ENCODE peak calls at places on chromosomes 5 and 9, in seven cellular contexts. One of them, this sample, is unnamed.

GRCh38 chr5:538801-539468 is 14.7 kb upstream of the SLC9A3 start:
- DNase-seq in ascending aorta: no peak
- DNase-seq in right lobe of liver: peak; percentile 16
- DNase-seq in GM23338: no peak
- DNase-seq in tibial artery: no peak
- DNase-seq in ovary: no peak
- DNase-seq in CD4-positive, CD25-positive, alpha-beta regulatory T cell: no peak
- DNase-seq in this sample: no peak

GRCh38 chr5:175550055-175550660 is 71.8 kb downstream of the SFXN1 start:
- DNase-seq in ascending aorta: peak; percentile 12
- DNase-seq in right lobe of liver: no peak
- DNase-seq in GM23338: no peak
- DNase-seq in tibial artery: no peak
- DNase-seq in ovary: no peak
- DNase-seq in CD4-positive, CD25-positive, alpha-beta regulatory T cell: no peak
- DNase-seq in this sample: no peak

GRCh38 chr5:56161927-56162326 is 71.2 kb downstream of the ANKRD55 start:
- DNase-seq in ascending aorta: peak; percentile 34
- DNase-seq in right lobe of liver: no peak
- DNase-seq in GM23338: no peak
- DNase-seq in tibial artery: no peak
- DNase-seq in ovary: no peak
- DNase-seq in CD4-positive, CD25-positive, alpha-beta regulatory T cell: no peak
- DNase-seq in this sample: no peak

GRCh38 chr9:81689343-81690175 is at the start of gene TLE1:
- DNase-seq in ascending aorta: peak; percentile 100
- DNase-seq in right lobe of liver: peak; percentile 99
- DNase-seq in GM23338: peak; percentile 99
- DNase-seq in tibial artery: peak; percentile 100
- DNase-seq in ovary: peak; percentile 100
- DNase-seq in CD4-positive, CD25-positive, alpha-beta regulatory T cell: peak; percentile 63
- DNase-seq in this sample: peak; percentile 99

GRCh38 chr5:130333089-130333488 is 428.8 kb downstream of the CHSY3 start:
- DNase-seq in ascending aorta: no peak
- DNase-seq in right lobe of liver: no peak
- DNase-seq in GM23338: no peak
- DNase-seq in tibial artery: no peak
- DNase-seq in ovary: no peak
- DNase-seq in CD4-positive, CD25-positive, alpha-beta regulatory T cell: no peak
- DNase-seq in this sample: no peak

GRCh38 chr5:17326600-17327037 is 109.2 kb downstream of the BASP1 start:
- DNase-seq in ascending aorta: no peak
- DNase-seq in right lobe of liver: no peak
- DNase-seq in GM23338: no peak
- DNase-seq in tibial artery: no peak
- DNase-seq in ovary: no peak
- DNase-seq in CD4-positive, CD25-positive, alpha-beta regulatory T cell: no peak
- DNase-seq in this sample: no peak

GRCh38 chr5:93891491-93892480 is 150.4 kb upstream of the POU5F2 start:
- DNase-seq in ascending aorta: no peak
- DNase-seq in right lobe of liver: no peak
- DNase-seq in GM23338: no peak
- DNase-seq in tibial artery: no peak
- DNase-seq in ovary: no peak
- DNase-seq in CD4-positive, CD25-positive, alpha-beta regulatory T cell: no peak
- DNase-seq in this sample: no peak

GRCh38 chr9:38087934-38088925 is 19.2 kb upstream of the SHB start:
- DNase-seq in ascending aorta: peak; percentile 87
- DNase-seq in right lobe of liver: peak; percentile 74
- DNase-seq in GM23338: peak; percentile 72
- DNase-seq in tibial artery: peak; percentile 70
- DNase-seq in ovary: peak; percentile 60
- DNase-seq in CD4-positive, CD25-positive, alpha-beta regulatory T cell: peak; percentile 53
- DNase-seq in this sample: peak; percentile 84

GRCh38 chr5:93454896-93455295 is 126.1 kb downstream of the NR2F1-AS1 start:
- DNase-seq in ascending aorta: no peak
- DNase-seq in right lobe of liver: no peak
- DNase-seq in GM23338: no peak
- DNase-seq in tibial artery: no peak
- DNase-seq in ovary: no peak
- DNase-seq in CD4-positive, CD25-positive, alpha-beta regulatory T cell: no peak
- DNase-seq in this sample: no peak

GRCh38 chr5:38555354-38556114 is 912 bp downstream of the LIFR start:
- DNase-seq in ascending aorta: no peak
- DNase-seq in right lobe of liver: no peak
- DNase-seq in GM23338: peak; percentile 21
- DNase-seq in tibial artery: no peak
- DNase-seq in ovary: no peak
- DNase-seq in CD4-positive, CD25-positive, alpha-beta regulatory T cell: no peak
- DNase-seq in this sample: no peak
- H3K27ac ChIP-seq in ascending aorta: peak overlapping the region; percentile 94
- H3K27ac ChIP-seq in right lobe of liver: peak overlapping the region; percentile 57
- H3K27ac ChIP-seq in GM23338: no peak overlapping the region
- H3K27ac ChIP-seq in tibial artery: peak overlapping the region; percentile 99
- H3K27ac ChIP-seq in ovary: peak overlapping the region; percentile 92
- H3K27ac ChIP-seq in CD4-positive, CD25-positive, alpha-beta regulatory T cell: no peak overlapping the region
- H3K27ac ChIP-seq in this sample: peak overlapping the region; percentile 73

GRCh38 chr5:76470978-76471377 is 67.9 kb downstream of the IQGAP2 start:
- DNase-seq in ascending aorta: no peak
- DNase-seq in right lobe of liver: no peak
- DNase-seq in GM23338: no peak
- DNase-seq in tibial artery: no peak
- DNase-seq in ovary: no peak
- DNase-seq in CD4-positive, CD25-positive, alpha-beta regulatory T cell: no peak
- DNase-seq in this sample: no peak
- H3K4me1 ChIP-seq in ascending aorta: no peaks in the 10 kb centered on the region
- H3K4me1 ChIP-seq in right lobe of liver: no peaks in the 10 kb centered on the region
- H3K4me1 ChIP-seq in GM23338: peaks cover 22% of the 10 kb centered on the region
- H3K4me1 ChIP-seq in tibial artery: no peaks in the 10 kb centered on the region
- H3K4me1 ChIP-seq in ovary: peaks cover 2% of the 10 kb centered on the region
- H3K4me1 ChIP-seq in CD4-positive, CD25-positive, alpha-beta regulatory T cell: peaks cover 62% of the 10 kb centered on the region
- H3K4me1 ChIP-seq in this sample: no peaks in the 10 kb centered on the region

GRCh38 chr9:127197186-127197860 is 67.3 kb upstream of the GARNL3 start:
- DNase-seq in ascending aorta: no peak
- DNase-seq in right lobe of liver: no peak
- DNase-seq in GM23338: no peak
- DNase-seq in tibial artery: no peak
- DNase-seq in ovary: no peak
- DNase-seq in CD4-positive, CD25-positive, alpha-beta regulatory T cell: no peak
- DNase-seq in this sample: peak; percentile 49
- H3K27ac ChIP-seq in ascending aorta: no peak overlapping the region
- H3K27ac ChIP-seq in right lobe of liver: no peak overlapping the region
- H3K27ac ChIP-seq in GM23338: no peak overlapping the region
- H3K27ac ChIP-seq in tibial artery: peak overlapping the region; percentile 1
- H3K27ac ChIP-seq in ovary: peak overlapping the region; percentile 80
- H3K27ac ChIP-seq in CD4-positive, CD25-positive, alpha-beta regulatory T cell: no peak overlapping the region
- H3K27ac ChIP-seq in this sample: peak overlapping the region; percentile 48

DNA sequence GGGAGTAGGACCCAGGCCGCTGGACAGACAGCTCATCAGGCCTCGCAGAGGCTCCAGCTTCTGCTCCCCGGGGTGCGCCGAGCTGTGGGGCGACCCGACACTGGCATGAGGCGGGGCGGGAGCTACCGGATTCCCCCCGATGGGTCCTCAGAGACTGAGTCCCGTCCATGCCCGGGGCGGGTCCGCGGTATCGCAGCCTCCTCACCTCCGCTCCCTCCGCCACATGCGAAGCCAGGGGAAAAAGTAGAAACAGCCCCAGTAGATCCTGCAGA is 2.6 kb upstream of the CCL27 start:
- DNase-seq in ascending aorta: no peak
- DNase-seq in right lobe of liver: no peak
- DNase-seq in GM23338: no peak
- DNase-seq in tibial artery: no peak
- DNase-seq in ovary: no peak
- DNase-seq in CD4-positive, CD25-positive, alpha-beta regulatory T cell: no peak
- DNase-seq in this sample: no peak
- H3K4me1 ChIP-seq in ascending aorta: peaks cover 14% of the 10 kb centered on the region
- H3K4me1 ChIP-seq in right lobe of liver: peaks cover 3% of the 10 kb centered on the region
- H3K4me1 ChIP-seq in GM23338: peaks cover 3% of the 10 kb centered on the region
- H3K4me1 ChIP-seq in tibial artery: no peaks in the 10 kb centered on the region
- H3K4me1 ChIP-seq in ovary: peaks cover 4% of the 10 kb centered on the region
- H3K4me1 ChIP-seq in CD4-positive, CD25-positive, alpha-beta regulatory T cell: peaks cover 37% of the 10 kb centered on the region
- H3K4me1 ChIP-seq in this sample: peaks cover 6% of the 10 kb centered on the region

DNA sequence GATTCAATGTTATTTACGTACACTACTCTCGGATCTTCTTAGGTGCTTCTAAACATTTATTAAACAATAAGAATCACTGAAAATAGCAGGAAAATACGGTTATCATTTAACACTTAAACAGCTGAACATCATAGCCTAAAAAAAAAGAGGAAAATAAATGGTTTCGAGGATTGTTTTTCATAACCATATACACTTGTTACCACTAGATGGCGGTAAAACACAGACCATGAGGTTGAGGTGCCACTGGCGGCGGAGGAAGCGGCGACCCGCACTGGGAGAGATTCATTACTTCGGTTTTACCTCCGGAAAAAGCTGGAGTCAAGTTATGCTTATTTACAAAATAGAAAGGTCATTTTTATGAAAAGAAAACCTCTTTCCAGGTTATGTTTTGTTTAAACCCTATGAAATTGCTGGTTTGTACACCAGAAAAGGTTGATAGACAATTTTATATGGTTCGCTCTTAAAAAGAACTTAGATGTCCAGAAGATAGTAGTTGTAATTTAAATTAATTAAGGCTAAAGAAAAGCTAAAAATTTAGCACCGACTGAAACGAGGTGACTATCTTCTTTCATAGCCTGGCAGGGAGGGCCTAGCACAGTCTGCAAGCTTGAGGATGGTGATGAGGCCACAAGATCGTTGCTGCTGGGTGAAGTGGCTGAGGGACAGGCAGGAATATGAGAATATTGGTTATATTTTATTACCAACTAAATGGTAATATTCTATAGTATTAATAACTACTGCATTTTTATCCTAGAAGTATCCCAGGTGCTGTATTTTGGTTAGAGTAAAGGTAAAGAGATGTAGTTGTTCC is 605.7 kb downstream of the RAB3C start:
- DNase-seq in ascending aorta: peak; percentile 80
- DNase-seq in right lobe of liver: peak; percentile 72
- DNase-seq in GM23338: peak; percentile 88
- DNase-seq in tibial artery: peak; percentile 65
- DNase-seq in ovary: peak; percentile 59
- DNase-seq in CD4-positive, CD25-positive, alpha-beta regulatory T cell: peak; percentile 62
- DNase-seq in this sample: peak; percentile 54
- H3K27ac ChIP-seq in ascending aorta: no peak overlapping the region
- H3K27ac ChIP-seq in right lobe of liver: no peak overlapping the region
- H3K27ac ChIP-seq in GM23338: no peak overlapping the region
- H3K27ac ChIP-seq in tibial artery: peak overlapping the region; percentile 45
- H3K27ac ChIP-seq in ovary: no peak overlapping the region
- H3K27ac ChIP-seq in CD4-positive, CD25-positive, alpha-beta regulatory T cell: no peak overlapping the region
- H3K27ac ChIP-seq in this sample: no peak overlapping the region

GRCh38 chr5:144368556-144368955 is 197.9 kb downstream of the KCTD16 start:
- DNase-seq in ascending aorta: no peak
- DNase-seq in right lobe of liver: no peak
- DNase-seq in GM23338: no peak
- DNase-seq in tibial artery: no peak
- DNase-seq in ovary: no peak
- DNase-seq in CD4-positive, CD25-positive, alpha-beta regulatory T cell: no peak
- DNase-seq in this sample: no peak

GRCh38 chr5:144369001-144369400 is 198.3 kb downstream of the KCTD16 start:
- DNase-seq in ascending aorta: no peak
- DNase-seq in right lobe of liver: no peak
- DNase-seq in GM23338: no peak
- DNase-seq in tibial artery: no peak
- DNase-seq in ovary: no peak
- DNase-seq in CD4-positive, CD25-positive, alpha-beta regulatory T cell: no peak
- DNase-seq in this sample: no peak

GRCh38 chr5:144374637-144375036 is 204.0 kb downstream of the KCTD16 start:
- DNase-seq in ascending aorta: no peak
- DNase-seq in right lobe of liver: no peak
- DNase-seq in GM23338: no peak
- DNase-seq in tibial artery: no peak
- DNase-seq in ovary: no peak
- DNase-seq in CD4-positive, CD25-positive, alpha-beta regulatory T cell: no peak
- DNase-seq in this sample: no peak

DNA sequence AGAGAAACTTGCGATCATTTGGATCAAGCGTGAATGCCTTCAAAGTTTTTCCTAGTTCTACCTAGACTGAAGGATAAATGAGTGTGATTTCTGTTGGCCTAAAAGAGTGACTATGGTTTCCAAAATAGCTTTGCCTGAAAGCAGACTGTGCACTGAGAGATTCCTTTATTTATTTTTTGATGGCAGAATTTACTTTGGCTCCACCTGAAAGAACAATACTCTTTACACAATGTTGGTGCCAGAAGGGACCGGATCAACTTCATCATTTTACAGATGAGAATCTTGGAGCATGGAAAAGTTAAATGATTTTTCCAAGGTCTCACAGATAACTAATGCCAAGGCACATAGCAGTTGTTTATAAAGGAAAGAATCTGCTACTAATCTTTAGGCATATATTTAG is 199.6 kb downstream of the KCTD16 start:
- DNase-seq in ascending aorta: no peak
- DNase-seq in right lobe of liver: no peak
- DNase-seq in GM23338: no peak
- DNase-seq in tibial artery: no peak
- DNase-seq in ovary: no peak
- DNase-seq in CD4-positive, CD25-positive, alpha-beta regulatory T cell: no peak
- DNase-seq in this sample: no peak
- H3K4me1 ChIP-seq in ascending aorta: no peaks in the 10 kb centered on the region
- H3K4me1 ChIP-seq in right lobe of liver: no peaks in the 10 kb centered on the region
- H3K4me1 ChIP-seq in GM23338: peaks cover 4% of the 10 kb centered on the region
- H3K4me1 ChIP-seq in tibial artery: no peaks in the 10 kb centered on the region
- H3K4me1 ChIP-seq in ovary: no peaks in the 10 kb centered on the region
- H3K4me1 ChIP-seq in CD4-positive, CD25-positive, alpha-beta regulatory T cell: no peaks in the 10 kb centered on the region
- H3K4me1 ChIP-seq in this sample: peaks cover 5% of the 10 kb centered on the region

DNA sequence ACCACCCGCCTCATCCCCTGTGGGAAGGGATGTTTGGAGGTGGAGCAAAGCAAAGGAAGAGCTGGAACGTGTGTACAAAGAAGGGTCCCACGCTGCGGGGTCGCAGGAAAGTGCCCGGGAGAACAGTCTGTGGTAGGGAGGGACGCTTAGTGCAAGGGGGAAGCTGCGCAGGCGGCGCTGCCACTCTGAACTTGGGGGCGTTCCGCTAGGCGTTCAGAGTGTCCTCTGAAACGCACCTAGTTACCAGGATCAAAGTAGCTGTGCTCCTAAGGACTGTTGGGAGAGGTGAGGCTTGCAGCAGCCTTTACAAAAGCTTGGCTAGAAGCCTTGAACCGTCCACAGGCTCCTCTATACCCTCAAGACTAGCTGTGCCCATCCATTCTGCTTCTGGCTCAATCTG is 29.3 kb upstream of the PDE8B start:
- DNase-seq in ascending aorta: no peak
- DNase-seq in right lobe of liver: no peak
- DNase-seq in GM23338: peak; percentile 58
- DNase-seq in tibial artery: no peak
- DNase-seq in ovary: no peak
- DNase-seq in CD4-positive, CD25-positive, alpha-beta regulatory T cell: no peak
- DNase-seq in this sample: no peak
- H3K27ac ChIP-seq in ascending aorta: peak overlapping the region; percentile 25
- H3K27ac ChIP-seq in right lobe of liver: no peak overlapping the region
- H3K27ac ChIP-seq in GM23338: no peak overlapping the region
- H3K27ac ChIP-seq in tibial artery: peak overlapping the region; percentile 81
- H3K27ac ChIP-seq in ovary: no peak overlapping the region
- H3K27ac ChIP-seq in CD4-positive, CD25-positive, alpha-beta regulatory T cell: no peak overlapping the region
- H3K27ac ChIP-seq in this sample: no peak overlapping the region